ENCODE peak calls at places on chromosomes 16 and 17, in four cellular contexts. A, Q, N and W are unnamed samples.

GRCh38 chr17:38598536-38598935 is 7.2 kb downstream of the SRCIN1 start:
- DNase-seq in Q (peak; percentile 53), N (no peak), A (peak; percentile 98), W (no peak)

GRCh38 chr17:39626171-39626670 is 531 bp upstream of the PPP1R1B start:
- DNase-seq in A (peak; percentile 80), Q (no peak), N (no peak), W (no peak)

GRCh38 chr17:44761932-44762810 is 3.4 kb downstream of the ADAM11 start:
- DNase-seq in Q (no peak), A (no peak), N (no peak), W (no peak)

GRCh38 chr16:15955425-15955824 is 6.0 kb downstream of the ABCC1 start:
- DNase-seq in N (no peak), Q (no peak), A (no peak), W (no peak)

GRCh38 chr17:62780273-62780672 is 27.8 kb downstream of the MARCHF10 start:
- DNase-seq in Q (no peak), A (peak; percentile 22), N (peak; percentile 18), W (no peak)

GRCh38 chr16:60792437-60792836 is 1243.8 kb downstream of the CDH8 start:
- DNase-seq in N (no peak), A (no peak), Q (no peak), W (no peak)

GRCh38 chr16:79632289-79632688 is 31.8 kb upstream of the MAF start:
- DNase-seq in Q (peak; percentile 71), N (no peak), A (no peak), W (no peak)

GRCh38 chr17:78168906-78169793 is 769 bp downstream of the SYNGR2 start:
- DNase-seq in N (peak; percentile 53), A (peak; percentile 76), Q (peak; percentile 41), W (no peak)

GRCh38 chr17:37182786-37183185 is 193.0 kb upstream of the C17orf78 start:
- DNase-seq in N (no peak), A (peak; percentile 53), Q (no peak), W (no peak)

GRCh38 chr16:66251406-66252160 is 114.9 kb upstream of the CDH5 start:
- DNase-seq in Q (no peak), N (no peak), A (no peak), W (no peak)

GRCh38 chr16:19168173-19169080 is at the start of gene SYT17:
- DNase-seq in N (no peak), Q (no peak), A (peak; percentile 58), W (no peak)

GRCh38 chr17:64499805-64500486 is 3.1 kb upstream of the POLG2 start:
- DNase-seq in Q (no peak), N (no peak), A (no peak), W (no peak)

GRCh38 chr16:4660454-4661007 is 32.8 kb upstream of the NUDT16L1 start:
- DNase-seq in A (no peak), N (no peak), Q (peak; percentile 62), W (no peak)

GRCh38 chr16:47916266-47916665 is 239.5 kb downstream of the ABCC12 start:
- DNase-seq in N (no peak), A (no peak), Q (peak; percentile 36), W (no peak)

GRCh38 chr17:39104046-39104445 is 47.4 kb downstream of the PLXDC1 start:
- DNase-seq in N (no peak), A (no peak), Q (peak; percentile 29), W (no peak)

GRCh38 chr17:42548070-42548837 is 4.5 kb upstream of the HSD17B1 start:
- DNase-seq in N (no peak), A (peak; percentile 98), Q (no peak), W (no peak)

GRCh38 chr16:50868577-50868976 is 126.7 kb downstream of the CYLD start:
- DNase-seq in N (no peak), A (no peak), Q (no peak), W (no peak)

GRCh38 chr17:49035470-49036269 is 38.5 kb downstream of the IGF2BP1 start:
- DNase-seq in A (peak; percentile 90), Q (peak; percentile 67), N (no peak), W (no peak)

GRCh38 chr17:48907713-48908046 is 527 bp upstream of the UBE2Z start:
- DNase-seq in N (no peak), Q (peak; percentile 51), A (no peak), W (peak; percentile 30)

GRCh38 chr17:75349589-75349988 is 55.9 kb downstream of the GRB2 start:
- DNase-seq in Q (no peak), N (no peak), A (no peak), W (no peak)

GRCh38 chr17:77793146-77793887 is 165.2 kb upstream of the TNRC6C start:
- DNase-seq in N (no peak), Q (no peak), A (no peak), W (no peak)

GRCh38 chr16:62010186-62010585 is 26.1 kb downstream of the CDH8 start:
- DNase-seq in N (no peak), Q (no peak), A (no peak), W (no peak)

GRCh38 chr16:81539009-81539820 is 94.6 kb downstream of the CMIP start:
- DNase-seq in N (no peak), Q (no peak), A (no peak), W (no peak)

GRCh38 chr17:65294184-65294719 is 157.1 kb downstream of the RGS9 start:
- DNase-seq in N (peak; percentile 17), A (peak; percentile 50), Q (peak; percentile 58), W (peak; percentile 42)

GRCh38 chr17:27425991-27426390 is 30.3 kb upstream of the KSR1 start:
- DNase-seq in N (no peak), A (no peak), Q (no peak), W (no peak)

GRCh38 chr16:55465077-55465896 is 13.7 kb upstream of the MMP2 start:
- DNase-seq in N (peak; percentile 64), Q (peak; percentile 75), A (peak; percentile 90), W (no peak)

GRCh38 chr17:8957721-8958120 is 7.8 kb downstream of the PIK3R5 start:
- DNase-seq in Q (no peak), A (no peak), N (no peak), W (no peak)

GRCh38 chr16:22948058-22948602 is 134.2 kb downstream of the HS3ST2 start:
- DNase-seq in Q (no peak), N (no peak), A (no peak), W (no peak)

GRCh38 chr17:67555855-67556254 is 161.9 kb upstream of the NOL11 start:
- DNase-seq in A (no peak), N (no peak), Q (no peak), W (no peak)

GRCh38 chr16:11909653-11910551 is 5.9 kb downstream of the GSPT1 start:
- DNase-seq in N (no peak), A (no peak), Q (no peak), W (peak; percentile 38)